ENCODE peak calls at places on chromosomes 2 and 18, in five cellular contexts. C, Y, U, H and K are unnamed samples. For H3K4me1, the result is how much of the 10 kb centered on the place peaks cover.

GRCh38 chr2:85674417-85674816 is 6.4 kb upstream of the SFTPB start:
- DNase-seq in Y (no peak), H (no peak), U (no peak), C (no peak), K (no peak)

GRCh38 chr2:208142925-208143799 is 2.8 kb downstream of the CRYGB start:
- DNase-seq in C (no peak), Y (no peak), H (no peak), U (peak), K (no peak)

GRCh38 chr2:25369876-25370275 is 28.2 kb upstream of the DNMT3A start:
- DNase-seq in C (no peak), U (no peak), H (no peak), Y (no peak), K (no peak)

GRCh38 chr2:7693246-7694065 is 776.2 kb downstream of the RNF144A start:
- DNase-seq in C (no peak), H (no peak), U (no peak), Y (no peak), K (no peak)

GRCh38 chr18:76455015-76455676 is 39.9 kb downstream of the ZNF516 start:
- DNase-seq in C (no peak), H (no peak), Y (no peak), U (no peak), K (peak)

GRCh38 chr18:22164337-22165048 is 4.9 kb upstream of the GATA6 start:
- DNase-seq in C (no peak), Y (peak), U (no peak), H (no peak), K (no peak)

GRCh38 chr2:33476100-33476792 is at the start of gene RASGRP3:
- DNase-seq in U (peak), H (peak), C (no peak), Y (peak), K (no peak)

GRCh38 chr2:236536727-236537398 is 32.8 kb upstream of the ACKR3 start:
- DNase-seq in C (peak), H (peak), U (no peak), Y (no peak), K (no peak)

GRCh38 chr2:71778514-71779305 is 325.3 kb downstream of the DYSF start:
- DNase-seq in U (no peak), Y (no peak), C (no peak), H (no peak), K (no peak)

GRCh38 chr2:239202836-239203235 is 198.0 kb downstream of the HDAC4 start:
- DNase-seq in C (no peak), U (no peak), Y (no peak), H (no peak), K (no peak)

GRCh38 chr2:241379481-241380480 is 23.7 kb downstream of the FARP2 start:
- DNase-seq in C (no peak), Y (no peak), H (no peak), U (no peak), K (no peak)

GRCh38 chr18:7577706-7578105 is 10.6 kb downstream of the PTPRM start:
- DNase-seq in H (no peak), Y (no peak), C (no peak), U (peak), K (no peak)

GRCh38 chr2:88170472-88170892 is 336 bp downstream of the THNSL2 start:
- DNase-seq in U (no peak), Y (peak), C (no peak), H (no peak), K (peak)

GRCh38 chr2:18047896-18048657 is 169.6 kb downstream of the KCNS3 start:
- DNase-seq in H (no peak), Y (peak), C (no peak), U (no peak), K (no peak)

GRCh38 chr2:151315381-151315903 is 26.0 kb upstream of the NMI start:
- DNase-seq in C (no peak), Y (peak), U (peak), H (no peak), K (no peak)

GRCh38 chr18:62829936-62830335 is 114.6 kb downstream of the PHLPP1 start:
- DNase-seq in U (no peak), Y (no peak), H (no peak), C (no peak), K (no peak)

GRCh38 chr2:44771510-44771909 is 170.0 kb upstream of the SIX3 start:
- DNase-seq in U (no peak), Y (no peak), H (no peak), C (no peak), K (no peak)

GRCh38 chr2:112317303-112318158 is 42.1 kb downstream of the ZC3H6 start:
- DNase-seq in Y (no peak), H (no peak), U (no peak), C (no peak), K (no peak)

GRCh38 chr2:227717687-227718567 is at the start of gene SLC19A3:
- DNase-seq in Y (peak), U (peak), H (no peak), C (no peak), K (no peak)

GRCh38 chr2:229870903-229871650 is 50.7 kb downstream of the TRIP12 start:
- DNase-seq in H (no peak), C (no peak), U (no peak), Y (no peak), K (no peak)

GRCh38 chr2:28389399-28390240 is 3.0 kb upstream of the FOSL2 start:
- DNase-seq in H (no peak), C (no peak), U (no peak), Y (no peak), K (no peak)

GRCh38 chr2:40282428-40282827 is 169.5 kb downstream of the SLC8A1 start:
- DNase-seq in C (no peak), H (no peak), Y (no peak), U (no peak), K (no peak)

GRCh38 chr2:160245614-160246156 is 45.6 kb upstream of the ITGB6 start:
- DNase-seq in U (no peak), H (no peak), Y (no peak), C (no peak), K (no peak)

GRCh38 chr2:151282401-151282800 is 7.1 kb downstream of the NMI start:
- DNase-seq in H (no peak), C (no peak), U (no peak), Y (no peak), K (no peak)

GRCh38 chr2:83368916-83369315 is 1090.2 kb downstream of the SUCLG1 start:
- DNase-seq in H (no peak), Y (no peak), U (no peak), C (no peak), K (no peak)

GRCh38 chr2:85911836-85912692 is 23.3 kb upstream of the ST3GAL5 start:
- DNase-seq in C (no peak), Y (peak), H (no peak), U (no peak), K (no peak)

GRCh38 chr18:916562-916961 is 11.9 kb downstream of the ADCYAP1 start:
- DNase-seq in H (no peak), U (no peak), C (no peak), Y (no peak), K (no peak)

GRCh38 chr18:58694720-58695468 is 23.6 kb downstream of the MALT1 start:
- DNase-seq in C (no peak), U (no peak), Y (no peak), H (no peak), K (no peak)

GRCh38 chr2:69893684-69894481 is at the start of gene SNRNP27:
- DNase-seq in Y (peak), U (peak), H (peak), C (peak), K (no peak)

GRCh38 chr2:12554235-12555011 is 162.3 kb upstream of the TRIB2 start:
- DNase-seq in C (no peak), U (no peak), Y (no peak), H (no peak), K (no peak)

GRCh38 chr18:59249186-59249774 is 24.0 kb downstream of the RAX start:
- DNase-seq in C (no peak), H (peak), U (peak), Y (peak), K (no peak)

GRCh38 chr2:64331430-64331700 is 122.6 kb upstream of the LGALSL start:
- DNase-seq in U (peak), H (no peak), C (no peak), Y (no peak), K (peak)

GRCh38 chr2:217418090-217418489 is 558.2 kb upstream of the TNP1 start:
- DNase-seq in U (no peak), Y (no peak), C (no peak), H (no peak), K (no peak)

GRCh38 chr18:7784171-7784570 is 217.1 kb downstream of the PTPRM start:
- DNase-seq in Y (no peak), C (no peak), U (peak), H (no peak), K (no peak)

GRCh38 chr2:197158138-197158537 is 152.4 kb downstream of the ANKRD44 start:
- DNase-seq in U (no peak), Y (no peak), H (no peak), C (no peak), K (no peak)

GRCh38 chr2:24875901-24876300 is 44.1 kb downstream of the ADCY3 start:
- DNase-seq in Y (no peak), C (no peak), U (no peak), H (no peak), K (no peak)

GRCh38 chr18:43396266-43396665 is 119.0 kb upstream of the SYT4 start:
- DNase-seq in Y (peak), C (no peak), U (no peak), H (no peak), K (no peak)

GRCh38 chr2:72581560-72582181 is 244.2 kb downstream of the EXOC6B start:
- DNase-seq in Y (no peak), U (peak), C (no peak), H (no peak), K (no peak)

GRCh38 chr2:32940598-32940997 is 6.2 kb upstream of the LTBP1 start:
- DNase-seq in Y (no peak), U (no peak), H (no peak), C (no peak), K (no peak)

GRCh38 chr2:223943561-223944008 is 1.6 kb downstream of the WDFY1 start:
- DNase-seq in C (no peak), Y (peak), H (no peak), U (no peak), K (no peak)

GRCh38 chr2:223944704-223945531 is at the start of gene WDFY1:
- DNase-seq in H (peak), C (peak), U (peak), Y (peak), K (no peak)

GRCh38 chr2:223947711-223948205 is 2.6 kb upstream of the WDFY1 start:
- DNase-seq in Y (no peak), H (no peak), C (no peak), U (no peak), K (no peak)

GRCh38 chr2:223944166-223944703 is 900 bp downstream of the WDFY1 start:
- DNase-seq in U (peak), H (peak), C (peak), Y (peak), K (no peak)

GRCh38 chr2:223945755-223946154 is 620 bp upstream of the WDFY1 start:
- DNase-seq in Y (no peak), H (no peak), U (no peak), C (no peak), K (no peak)
- H3K4me1 ChIP-seq in Y (under half), H (under half), U (under half), C (under half), K (under half)

GRCh38 chr2:46311651-46312223 is 14.5 kb downstream of the EPAS1 start:
- DNase-seq in H (no peak), C (no peak), U (no peak), Y (no peak), K (no peak)
- H3K4me1 ChIP-seq in H (under half), C (under half), U (under half), Y (half or more), K (half or more)

DNA sequence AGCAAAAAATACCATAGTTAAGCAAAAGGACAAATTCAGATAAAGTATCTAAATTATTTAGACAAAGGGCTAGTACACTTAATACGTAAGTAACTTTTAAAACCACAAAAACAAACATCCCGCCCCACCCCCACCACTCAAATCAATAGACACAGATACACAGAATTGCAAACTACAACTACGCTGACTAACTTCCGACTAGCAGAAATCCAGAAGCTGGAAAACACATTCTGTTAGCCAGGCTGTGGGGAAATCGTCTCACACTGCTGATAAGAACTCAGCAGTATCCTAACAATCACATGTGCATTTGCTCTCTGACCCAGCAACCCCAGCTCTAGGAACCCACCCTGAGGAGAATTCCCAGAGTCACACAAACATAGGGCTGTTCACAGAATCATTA is 16.6 kb downstream of the FAM168B start:
- DNase-seq in Y (peak), U (no peak), H (no peak), C (no peak), K (no peak)
- H3K4me1 ChIP-seq in Y (under half), U (under half), H (under half), C (under half), K (under half)

GRCh38 chr2:54432181-54433020 is 23.7 kb upstream of the SPTBN1 start:
- DNase-seq in Y (no peak), H (no peak), C (no peak), U (no peak), K (no peak)
- H3K4me1 ChIP-seq in Y (under half), H (under half), C (under half), U (under half), K (under half)

GRCh38 chr2:120520454-120520853 is 174.5 kb downstream of the INHBB start:
- DNase-seq in C (no peak), U (no peak), H (no peak), Y (no peak), K (no peak)
- H3K4me1 ChIP-seq in C (under half), U (under half), H (under half), Y (under half), K (under half)

DNA sequence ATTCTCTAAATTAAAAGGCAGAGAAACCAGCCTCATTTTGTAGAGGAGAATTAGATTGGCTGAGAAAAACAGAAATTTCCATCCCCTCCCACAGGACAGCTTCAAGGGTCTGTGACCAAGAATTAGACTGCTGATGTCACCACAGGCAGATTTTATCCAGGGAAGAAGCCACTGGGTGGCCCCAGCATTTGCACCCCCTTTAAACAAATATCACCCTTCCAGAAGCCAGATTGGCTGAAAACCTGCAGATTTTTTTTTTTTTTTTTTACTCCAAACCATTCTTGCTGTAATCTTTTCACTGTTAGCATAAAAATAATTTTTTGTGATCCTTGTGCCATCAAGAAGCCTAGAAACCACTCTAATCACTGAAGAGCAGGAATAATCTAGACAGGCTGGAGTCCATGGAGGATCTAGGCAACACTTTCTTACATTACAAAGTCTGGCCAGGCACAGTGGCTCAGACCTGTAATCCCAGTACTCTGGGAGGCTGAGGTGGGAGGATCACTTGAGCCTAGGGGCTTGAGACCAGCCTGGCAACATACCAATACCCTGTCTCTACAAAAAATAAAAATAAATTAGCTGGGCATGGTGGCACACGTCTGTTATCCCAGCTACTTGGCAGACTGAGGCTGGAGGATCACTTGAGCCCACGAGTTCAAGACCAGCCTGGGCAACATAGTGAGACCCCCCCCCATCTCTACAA is 11.9 kb downstream of the WDFY1 start:
- DNase-seq in H (no peak), U (no peak), Y (no peak), C (no peak), K (no peak)
- H3K4me1 ChIP-seq in H (under half), U (under half), Y (under half), C (under half), K (half or more)